ENCODE peak calls at places on chromosomes 13 and 19, in five cellular contexts. F, I, E, B and S are unnamed samples.
A peak's percentile ranks its signal among the peaks of the same experiment; 100 is the strongest.

GRCh38 chr19:34963531-34964406 is at the start of gene ZNF792:
- DNase-seq in F (peak; percentile 60), I (peak; percentile 76), E (peak; percentile 79), B (peak; percentile 55), S (peak; percentile 20)

GRCh38 chr13:65965496-65965895 is 1264.6 kb downstream of the PCDH9 start:
- DNase-seq in F (no peak), I (no peak), E (no peak), B (no peak), S (no peak)

GRCh38 chr19:44876930-44877530 is 14.0 kb upstream of the TOMM40 start:
- DNase-seq in F (no peak), I (no peak), E (no peak), B (no peak), S (no peak)

GRCh38 chr13:51926528-51926885 is 64.7 kb downstream of the CCDC70 start:
- DNase-seq in F (no peak), I (no peak), E (no peak), B (no peak), S (no peak)

GRCh38 chr19:1000095-1000494 is at the start of gene GRIN3B:
- DNase-seq in F (peak; percentile 57), I (peak; percentile 50), E (peak; percentile 34), B (peak; percentile 54), S (no peak)

GRCh38 chr19:2462635-2463421 is 6.1 kb upstream of the LMNB2 start:
- DNase-seq in F (peak; percentile 89), I (peak; percentile 87), E (peak; percentile 88), B (peak; percentile 94), S (peak; percentile 62)

GRCh38 chr13:54637377-54637776 is 1608.8 kb downstream of the OLFM4 start:
- DNase-seq in F (peak; percentile 26), I (no peak), E (no peak), B (no peak), S (no peak)

GRCh38 chr19:29771708-29772415 is 39.9 kb upstream of the CCNE1 start:
- DNase-seq in F (peak; percentile 60), I (peak; percentile 38), E (peak; percentile 38), B (no peak), S (no peak)

GRCh38 chr19:50444059-50444458 is 11.4 kb downstream of the MYBPC2 start:
- DNase-seq in F (no peak), I (no peak), E (no peak), B (no peak), S (no peak)

GRCh38 chr19:29872224-29872731 is 60.5 kb downstream of the CCNE1 start:
- DNase-seq in F (no peak), I (no peak), E (no peak), B (no peak), S (no peak)

GRCh38 chr13:49098771-49099512 is 121.2 kb upstream of the MLNR start:
- DNase-seq in F (no peak), I (no peak), E (peak; percentile 65), B (no peak), S (no peak)

GRCh38 chr13:88857256-88857655 is 1186.1 kb downstream of the SLITRK5 start:
- DNase-seq in F (no peak), I (no peak), E (no peak), B (no peak), S (no peak)

GRCh38 chr19:29548483-29549085 is 22.8 kb downstream of the VSTM2B start:
- DNase-seq in F (no peak), I (no peak), E (no peak), B (no peak), S (no peak)

GRCh38 chr19:47765522-47766358 is 12.8 kb upstream of the SELENOW start:
- DNase-seq in F (peak; percentile 63), I (peak; percentile 80), E (peak; percentile 58), B (peak; percentile 66), S (peak; percentile 57)

GRCh38 chr13:96052655-96053002 is 572 bp downstream of the UGGT2 start:
- DNase-seq in F (no peak), I (no peak), E (peak; percentile 58), B (no peak), S (no peak)

GRCh38 chr19:40193587-40193849 is 2.3 kb downstream of the MAP3K10 start:
- DNase-seq in F (no peak), I (no peak), E (no peak), B (no peak), S (no peak)

GRCh38 chr19:8305798-8306197 is 2.4 kb downstream of the CD320 start:
- DNase-seq in F (peak; percentile 0), I (no peak), E (no peak), B (peak; percentile 10), S (no peak)

GRCh38 chr13:98821372-98822237 is 69.1 kb upstream of the SLC15A1 start:
- DNase-seq in F (peak; percentile 49), I (no peak), E (peak; percentile 83), B (peak; percentile 42), S (no peak)
- H3K27ac ChIP-seq in F (peak overlapping the region; percentile 11), I (peak overlapping the region; percentile 63), E (no peak overlapping the region), B (peak overlapping the region; percentile 69), S (no peak overlapping the region)

GRCh38 chr13:44272692-44273091 is 100.9 kb upstream of the SERP2 start:
- DNase-seq in F (no peak), I (no peak), E (no peak), B (no peak), S (no peak)

GRCh38 chr13:44273216-44273615 is 100.4 kb upstream of the SERP2 start:
- DNase-seq in F (no peak), I (no peak), E (no peak), B (no peak), S (no peak)

GRCh38 chr13:44274838-44275237 is 98.8 kb upstream of the SERP2 start:
- DNase-seq in F (no peak), I (no peak), E (no peak), B (no peak), S (no peak)

GRCh38 chr13:44276061-44276460 is 97.6 kb upstream of the SERP2 start:
- DNase-seq in F (no peak), I (no peak), E (no peak), B (no peak), S (no peak)

GRCh38 chr13:44273991-44274810 is 99.4 kb upstream of the SERP2 start:
- DNase-seq in F (peak; percentile 25), I (no peak), E (peak; percentile 31), B (no peak), S (no peak)
- H3K27ac ChIP-seq in F (peak overlapping the region; percentile 3), I (peak overlapping the region; percentile 86), E (no peak overlapping the region), B (peak overlapping the region; percentile 80), S (peak overlapping the region; percentile 77)

GRCh38 chr13:36918246-36919060 is 1.6 kb downstream of the SMAD9 start:
- DNase-seq in F (no peak), I (no peak), E (peak; percentile 60), B (no peak), S (no peak)

GRCh38 chr13:36919833-36920611 is at the start of gene SMAD9:
- DNase-seq in F (peak; percentile 71), I (peak; percentile 76), E (peak; percentile 58), B (peak; percentile 78), S (no peak)

GRCh38 chr13:36921902-36922301 is 1.9 kb upstream of the SMAD9 start:
- DNase-seq in F (no peak), I (no peak), E (no peak), B (no peak), S (no peak)

GRCh38 chr13:36919206-36919832 is 719 bp downstream of the SMAD9 start:
- DNase-seq in F (peak; percentile 13), I (peak; percentile 33), E (no peak), B (peak; percentile 18), S (no peak)

DNA sequence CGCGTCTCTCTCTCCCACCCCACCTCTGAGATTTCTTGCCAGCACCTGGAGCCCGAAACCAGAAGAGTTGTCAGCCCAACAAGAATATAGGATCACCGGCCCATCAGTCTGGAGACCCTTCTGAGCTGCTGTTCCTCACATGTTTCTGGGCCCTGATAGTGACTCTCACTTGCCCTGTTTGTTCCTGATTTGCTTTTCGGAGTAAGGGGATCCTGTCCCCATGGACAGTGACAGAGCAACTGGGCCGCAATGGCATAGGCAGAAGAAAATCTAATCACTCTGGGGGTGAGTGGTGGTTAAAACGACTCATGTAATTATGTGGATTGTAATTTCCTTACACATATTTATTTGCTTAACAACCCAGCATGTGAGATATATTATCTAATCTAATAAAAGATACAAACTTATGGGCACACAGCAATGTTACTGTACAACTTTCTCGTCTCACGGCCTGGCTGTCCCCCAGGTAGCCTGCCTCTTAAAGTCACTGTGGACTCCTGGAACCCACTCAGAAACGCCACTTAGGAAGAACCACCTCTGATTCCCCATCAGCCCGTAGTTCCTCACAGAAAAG is 661 bp upstream of the SMAD9 start:
- DNase-seq in F (no peak), I (no peak), E (peak; percentile 10), B (no peak), S (no peak)
- H3K27ac ChIP-seq in F (no peak overlapping the region), I (peak overlapping the region; percentile 42), E (peak overlapping the region; percentile 15), B (peak overlapping the region; percentile 61), S (peak overlapping the region; percentile 11)

GRCh38 chr19:27765397-27765796 is 1447.6 kb downstream of the UQCRFS1 start:
- DNase-seq in F (no peak), I (no peak), E (no peak), B (no peak), S (no peak)

GRCh38 chr19:27765912-27766725 is 1446.8 kb downstream of the UQCRFS1 start:
- DNase-seq in F (no peak), I (no peak), E (no peak), B (no peak), S (no peak)

GRCh38 chr19:27764186-27764804 is 1448.7 kb downstream of the UQCRFS1 start:
- DNase-seq in F (no peak), I (no peak), E (no peak), B (no peak), S (no peak)

GRCh38 chr19:27759896-27760295 is 1453.1 kb downstream of the UQCRFS1 start:
- DNase-seq in F (no peak), I (no peak), E (no peak), B (no peak), S (no peak)

GRCh38 chr19:27762933-27763332 is 1450.0 kb downstream of the UQCRFS1 start:
- DNase-seq in F (no peak), I (no peak), E (no peak), B (no peak), S (no peak)
- H3K27ac ChIP-seq in F (no peak overlapping the region), I (no peak overlapping the region), E (no peak overlapping the region), B (no peak overlapping the region), S (no peak overlapping the region)

GRCh38 chr19:41420101-41420880 is 6.9 kb downstream of the B3GNT8 start:
- DNase-seq in F (peak; percentile 57), I (no peak), E (no peak), B (no peak), S (no peak)
- H3K27ac ChIP-seq in F (no peak overlapping the region), I (peak overlapping the region; percentile 81), E (no peak overlapping the region), B (no peak overlapping the region), S (peak overlapping the region; percentile 3)

GRCh38 chr13:107516517-107516916 is 698.8 kb downstream of the LIG4 start:
- DNase-seq in F (no peak), I (no peak), E (no peak), B (no peak), S (no peak)
- H3K27ac ChIP-seq in F (no peak overlapping the region), I (no peak overlapping the region), E (no peak overlapping the region), B (no peak overlapping the region), S (no peak overlapping the region)

GRCh38 chr13:24203726-24204295 is 43.3 kb downstream of the SPATA13 start:
- DNase-seq in F (no peak), I (no peak), E (peak; percentile 42), B (no peak), S (no peak)
- H3K27ac ChIP-seq in F (no peak overlapping the region), I (no peak overlapping the region), E (no peak overlapping the region), B (no peak overlapping the region), S (no peak overlapping the region)

GRCh38 chr13:109939105-109939504 is 152.7 kb upstream of the IRS2 start:
- DNase-seq in F (no peak), I (no peak), E (no peak), B (no peak), S (no peak)
- H3K27ac ChIP-seq in F (no peak overlapping the region), I (no peak overlapping the region), E (no peak overlapping the region), B (no peak overlapping the region), S (no peak overlapping the region)